ENCODE peak calls at places on chromosomes 1 and 21, in six cellular contexts. T is MM.1S; Y is GM18507; B is activated T-cell treated with anti-CD3 and anti-CD28 coated beads, Interleukin-2, amount 50 U/mL, for 72 hours; M is COR-L47; W is lung. S is an unnamed sample.

GRCh38 chr1:50139339-50139738 is 30.6 kb downstream of the ELAVL4 start:
- DNase-seq in T (no peak), Y (no peak), B (no peak), M (no peak), W (no peak), S (no peak)

GRCh38 chr1:15951341-15952153 is 24.4 kb downstream of the ZBTB17 start:
- DNase-seq in T (no peak), Y (no peak), B (peak), M (no peak), W (no peak), S (peak)

GRCh38 chr1:201539561-201540404 is 856 bp downstream of the NAV1 start:
- DNase-seq in T (no peak), Y (no peak), B (no peak), M (peak), W (no peak), S (peak)

GRCh38 chr1:41149570-41149969 is 92.5 kb downstream of the SCMH1 start:
- DNase-seq in T (no peak), Y (no peak), B (no peak), M (no peak), W (no peak), S (no peak)

GRCh38 chr1:220453371-220453770 is 74.6 kb upstream of the MARK1 start:
- DNase-seq in T (peak), Y (no peak), B (no peak), M (no peak), W (no peak), S (no peak)

GRCh38 chr1:169694304-169694703 is 17.1 kb downstream of the SELL start:
- DNase-seq in T (peak), Y (no peak), B (peak), M (no peak), W (no peak), S (no peak)

GRCh38 chr1:224747578-224747977 is 131.5 kb downstream of the CNIH3 start:
- DNase-seq in T (no peak), Y (peak), B (peak), M (peak), W (no peak), S (peak)

GRCh38 chr21:17828223-17828622 is 9.1 kb upstream of the C21orf91 start:
- DNase-seq in T (no peak), Y (no peak), B (no peak), M (no peak), W (no peak), S (no peak)

GRCh38 chr1:55049271-55049913 is 10.0 kb downstream of the PCSK9 start:
- DNase-seq in T (no peak), Y (no peak), B (no peak), M (no peak), W (no peak), S (no peak)

GRCh38 chr1:224897501-224897900 is 32.0 kb upstream of the DNAH14 start:
- DNase-seq in T (no peak), Y (no peak), B (no peak), M (no peak), W (no peak), S (no peak)

GRCh38 chr1:63557365-63557987 is 34.2 kb downstream of the EFCAB7 start:
- DNase-seq in T (peak), Y (no peak), B (peak), M (no peak), W (no peak), S (peak)

GRCh38 chr1:17648457-17649145 is 106.5 kb upstream of the ACTL8 start:
- DNase-seq in T (no peak), Y (no peak), B (no peak), M (no peak), W (no peak), S (no peak)

GRCh38 chr1:248821101-248821500 is 4.6 kb downstream of the SH3BP5L start:
- DNase-seq in T (no peak), Y (no peak), B (no peak), M (no peak), W (no peak), S (no peak)

GRCh38 chr1:155117610-155118009 is 10.1 kb upstream of the EFNA1 start:
- DNase-seq in T (no peak), Y (no peak), B (no peak), M (peak), W (no peak), S (no peak)

GRCh38 chr1:180534199-180534598 is 24.6 kb upstream of the OVAAL start:
- DNase-seq in T (no peak), Y (no peak), B (no peak), M (no peak), W (no peak), S (no peak)

GRCh38 chr1:226420328-226420727 is 12.4 kb upstream of the PARP1 start:
- DNase-seq in T (no peak), Y (no peak), B (no peak), M (no peak), W (no peak), S (no peak)

GRCh38 chr1:204356997-204357396 is 2.7 kb downstream of the PLEKHA6 start:
- DNase-seq in T (no peak), Y (no peak), B (no peak), M (no peak), W (no peak), S (no peak)